ENCODE peak calls at places on chromosome 2, in ten cellular contexts. C is T-helper 2 cell, H is A549, S is AG09309, B is mesenteric fat pad, V is heart left ventricle, K is HFFc6, X is RCC 7860, J is KBM-7, W is T-cell. Y is an unnamed sample.

GRCh38 chr2:159091381-159091780 is 122.9 kb downstream of the TANC1 start:
- DNase-seq in W (no peak), H (no peak), V (no peak), C (no peak), S (no peak), K (peak), J (no peak), X (peak), B (no peak), Y (no peak)

GRCh38 chr2:226583715-226584114 is 215.9 kb downstream of the IRS1 start:
- DNase-seq in H (peak), W (no peak), J (no peak), B (no peak), V (no peak), C (no peak), S (peak), K (peak), X (peak), Y (no peak)

GRCh38 chr2:20509766-20510490 is 63.1 kb downstream of the RHOB start:
- DNase-seq in K (no peak), X (peak), J (no peak), W (no peak), S (no peak), H (peak), B (no peak), V (no peak), C (no peak), Y (peak)

GRCh38 chr2:72118951-72119350 is 28.7 kb downstream of the CYP26B1 start:
- DNase-seq in J (no peak), W (no peak), S (no peak), X (no peak), K (no peak), C (no peak), H (no peak), V (no peak), B (peak), Y (peak)

GRCh38 chr2:39902103-39902502 is 123.0 kb upstream of the THUMPD2 start:
- DNase-seq in B (no peak), H (no peak), C (no peak), K (peak), S (peak), J (no peak), X (peak), V (no peak), W (no peak), Y (no peak)

GRCh38 chr2:232876071-232876977 is 6.3 kb downstream of the SNORC start:
- DNase-seq in S (no peak), V (no peak), C (no peak), W (peak), J (peak), H (peak), K (no peak), X (no peak), B (peak), Y (no peak)

GRCh38 chr2:191145769-191146471 is 4.9 kb downstream of the STAT4 start:
- DNase-seq in C (no peak), J (no peak), V (no peak), K (no peak), H (no peak), B (no peak), S (no peak), W (no peak), X (no peak), Y (no peak)

GRCh38 chr2:67137699-67138098 is 259.4 kb upstream of the ETAA1 start:
- DNase-seq in J (no peak), W (no peak), X (no peak), C (no peak), V (no peak), B (no peak), H (no peak), S (no peak), K (no peak), Y (no peak)

GRCh38 chr2:218301176-218301819 is 9.0 kb upstream of the TMBIM1 start:
- DNase-seq in S (no peak), K (peak), V (peak), B (no peak), X (peak), H (peak), C (peak), J (peak), W (peak), Y (peak)

GRCh38 chr2:33205693-33206434 is 259.1 kb downstream of the LTBP1 start:
- DNase-seq in K (no peak), H (no peak), W (no peak), S (no peak), C (no peak), J (no peak), X (no peak), V (no peak), B (no peak), Y (no peak)

GRCh38 chr2:69565431-69565839 is 78.1 kb downstream of the AAK1 start:
- DNase-seq in W (peak), H (peak), X (no peak), S (no peak), C (peak), V (peak), B (no peak), J (peak), K (peak), Y (peak)

GRCh38 chr2:120846406-120847095 is 110.9 kb downstream of the GLI2 start:
- DNase-seq in H (no peak), S (no peak), W (no peak), J (no peak), C (no peak), K (no peak), B (no peak), X (no peak), V (no peak), Y (no peak)

GRCh38 chr2:156481295-156481694 is 45.1 kb downstream of the GPD2 start:
- DNase-seq in H (no peak), J (no peak), K (no peak), W (no peak), C (no peak), B (no peak), X (no peak), S (no peak), V (no peak), Y (no peak)

GRCh38 chr2:168752361-168752760 is 50.1 kb upstream of the NOSTRIN start:
- DNase-seq in W (no peak), J (no peak), S (no peak), X (no peak), K (no peak), C (no peak), B (no peak), H (no peak), V (no peak), Y (no peak)

GRCh38 chr2:237662671-237663093 is 35.3 kb downstream of the LRRFIP1 start:
- DNase-seq in J (peak), W (no peak), X (peak), K (no peak), H (no peak), B (no peak), V (peak), C (no peak), S (peak), Y (peak)

GRCh38 chr2:217903859-217904613 is 98.8 kb downstream of the TNS1 start:
- DNase-seq in H (no peak), X (no peak), W (no peak), B (no peak), K (no peak), S (no peak), V (peak), J (no peak), C (no peak), Y (peak)

GRCh38 chr2:36951574-36951973 is 14.8 kb downstream of the STRN start:
- DNase-seq in J (no peak), K (peak), B (no peak), C (no peak), W (no peak), X (peak), V (no peak), H (peak), S (no peak), Y (no peak)

GRCh38 chr2:137493261-137493660 is 471.0 kb upstream of the HNMT start:
- DNase-seq in S (no peak), V (no peak), H (no peak), J (no peak), B (no peak), C (no peak), X (no peak), K (no peak), W (no peak), Y (no peak)

GRCh38 chr2:8317419-8317818 is 364.4 kb upstream of the ID2 start:
- DNase-seq in B (no peak), V (no peak), X (no peak), S (no peak), C (no peak), K (no peak), W (no peak), H (no peak), J (no peak), Y (no peak)

GRCh38 chr2:121356058-121356640 is 71.1 kb upstream of the TFCP2L1 start:
- DNase-seq in K (peak), X (peak), S (peak), W (no peak), C (no peak), B (no peak), V (no peak), J (peak), H (peak), Y (peak)

Y was measured in lung.